ENCODE peak calls at places on chromosomes 5 and 9, in ten cellular contexts. X is effector memory CD4-positive, alpha-beta T cell; D is gastrocnemius medialis; S is heart left ventricle; U is astrocyte; T is neural progenitor cell; J is esophagus squamous epithelium; F is uterus; W is ovary; K is transverse colon. E is an unnamed sample. For H3K4me1, the result is how much of the 10 kb centered on the place peaks cover.

GRCh38 chr9:101458955-101459631 is 23.5 kb upstream of the ALDOB start:
- DNase-seq in S (no peak), U (peak), W (no peak), J (no peak), F (no peak), K (no peak), T (peak), D (no peak), X (no peak), E (no peak)

GRCh38 chr9:94554439-94555331 is at the start of gene PCAT7:
- DNase-seq in T (peak), K (peak), J (no peak), U (peak), W (no peak), F (no peak), X (no peak), S (peak), D (no peak), E (peak)

GRCh38 chr5:26492835-26493459 is 545.4 kb downstream of the CDH9 start:
- DNase-seq in S (no peak), J (no peak), X (no peak), F (no peak), T (no peak), D (no peak), W (no peak), K (no peak), U (no peak), E (no peak)

GRCh38 chr5:164747371-164747770 is 1242.0 kb downstream of the MAT2B start:
- DNase-seq in D (no peak), S (no peak), K (no peak), J (no peak), U (no peak), F (no peak), X (no peak), T (no peak), W (no peak), E (no peak)

GRCh38 chr9:97598461-97599288 is 34.5 kb downstream of the TSTD2 start:
- DNase-seq in J (no peak), X (peak), K (peak), U (peak), T (peak), D (peak), W (peak), F (peak), S (peak), E (peak)

GRCh38 chr9:78745996-78746395 is 449.1 kb downstream of the PSAT1 start:
- DNase-seq in W (no peak), F (no peak), U (peak), J (no peak), S (no peak), T (no peak), K (no peak), X (no peak), D (no peak), E (no peak)

GRCh38 chr9:35726876-35727438 is 5.0 kb downstream of the TLN1 start:
- DNase-seq in K (peak), X (no peak), F (peak), W (no peak), T (no peak), U (peak), S (peak), D (no peak), J (no peak), E (no peak)

GRCh38 chr5:179222246-179223017 is 122.8 kb downstream of the ADAMTS2 start:
- DNase-seq in U (no peak), D (no peak), W (peak), S (no peak), T (no peak), K (no peak), X (no peak), F (no peak), J (no peak), E (no peak)

GRCh38 chr5:180670586-180671359 is 21.4 kb upstream of the FLT4 start:
- DNase-seq in D (no peak), K (peak), J (no peak), S (peak), X (no peak), U (peak), W (no peak), T (peak), F (no peak), E (no peak)

GRCh38 chr9:135240871-135241311 is 153.4 kb downstream of the OLFM1 start:
- DNase-seq in F (peak), X (no peak), W (no peak), T (no peak), J (no peak), D (no peak), K (no peak), S (no peak), U (no peak), E (no peak)

GRCh38 chr5:154435226-154435625 is 10.6 kb upstream of the SAP30L start:
- DNase-seq in F (no peak), U (no peak), D (no peak), X (no peak), K (no peak), T (no peak), J (no peak), W (no peak), S (no peak), E (no peak)

GRCh38 chr9:34086889-34087288 is 38.2 kb upstream of the UBAP2 start:
- DNase-seq in D (no peak), X (no peak), K (no peak), U (no peak), S (no peak), F (no peak), J (no peak), T (no peak), W (no peak), E (no peak)

GRCh38 chr9:13377286-13377925 is 97.9 kb upstream of the MPDZ start:
- DNase-seq in J (no peak), U (peak), D (no peak), T (no peak), F (no peak), X (no peak), K (no peak), S (no peak), W (no peak), E (no peak)

GRCh38 chr5:136811551-136811950 is 446.2 kb upstream of the TRPC7 start:
- DNase-seq in W (no peak), X (no peak), D (peak), F (no peak), K (no peak), J (no peak), U (peak), T (no peak), S (no peak), E (no peak)

GRCh38 chr5:108125771-108126511 is 256.0 kb downstream of the FBXL17 start:
- DNase-seq in J (no peak), S (no peak), D (no peak), F (no peak), W (no peak), K (no peak), U (no peak), T (no peak), X (no peak), E (no peak)
- H3K4me1 ChIP-seq in J (under half), S (under half), D (under half), F (under half), W (under half), K (under half), U (under half), T (under half), X (under half), E (under half)

GRCh38 chr9:130745829-130746228 is 52.2 kb downstream of the EXOSC2 start:
- DNase-seq in W (no peak), T (no peak), D (no peak), F (no peak), U (no peak), K (no peak), S (no peak), J (no peak), X (no peak), E (no peak)
- H3K27ac ChIP-seq in W (no peak), T (no peak), D (no peak), F (no peak), U (peak), K (no peak), S (no peak), J (no peak), X (no peak), E (no peak)

DNA sequence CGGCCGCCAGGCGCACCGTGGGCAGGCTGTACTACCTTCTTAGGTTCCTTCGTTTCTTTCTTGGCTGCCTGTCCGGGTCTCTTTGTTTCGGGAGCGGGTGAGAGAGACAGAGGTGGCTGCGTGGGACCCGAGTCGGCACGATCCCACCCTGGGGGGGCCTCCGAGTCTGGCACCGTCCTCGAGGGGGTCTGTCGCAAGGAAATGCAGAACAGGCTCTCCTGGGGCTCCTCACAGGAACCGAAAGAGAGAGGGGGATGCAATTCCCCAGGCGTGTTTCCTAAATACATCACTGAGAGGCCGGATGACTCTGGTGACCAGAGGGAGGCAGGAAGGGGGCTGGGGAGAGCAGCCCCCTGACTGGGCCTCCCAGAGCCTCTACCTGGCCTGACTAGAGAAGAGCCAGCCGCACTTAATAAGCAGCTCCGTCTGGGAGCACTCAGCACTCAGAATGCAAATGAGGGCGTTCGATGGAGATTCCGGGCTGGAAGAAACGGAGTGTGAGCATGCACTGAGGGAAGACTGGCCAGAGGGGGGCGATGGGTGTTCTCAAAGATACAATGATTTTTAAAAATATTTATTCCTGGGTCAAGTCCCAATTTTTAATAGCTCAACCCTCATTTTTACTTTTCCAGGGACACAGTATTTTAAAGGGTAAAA is 11.7 kb upstream of the INPP5E start:
- DNase-seq in S (no peak), K (no peak), X (no peak), F (no peak), T (no peak), J (no peak), W (no peak), D (no peak), U (no peak), E (no peak)
- H3K4me1 ChIP-seq in S (under half), K (under half), X (under half), F (under half), T (under half), J (under half), W (under half), D (under half), U (under half), E (under half)

GRCh38 chr5:127898551-127899213 is 184.9 kb upstream of the SLC12A2 start:
- DNase-seq in D (no peak), U (no peak), W (no peak), J (no peak), S (no peak), K (no peak), T (no peak), F (no peak), X (no peak), E (no peak)
- H3K27ac ChIP-seq in D (no peak), U (no peak), W (no peak), J (no peak), S (no peak), K (no peak), T (no peak), F (no peak), X (no peak), E (no peak)

E was measured in breast epithelium.